ENCODE peak calls at places on chromosomes 4 and X, in ten cellular contexts. E is GM10248; U is pancreas; D is COR-L47; L is heart left ventricle; K is H9; H is AG20443; P is EH; B is activated T-cell treated with anti-CD3 and anti-CD28 coated beads, Interleukin-2, amount 50 U/mL, for 72 hours; F is kidney glomerular epithelial cell. Z is an unnamed sample.
A peak's percentile ranks its signal among the peaks of the same experiment; 100 is the strongest.

GRCh38 chr4:139589619-139590018 is 33.6 kb upstream of the SETD7 start:
- DNase-seq in P (peak; percentile 10), H (peak; percentile 47), F (no peak), K (no peak), L (peak; percentile 60), U (no peak), D (no peak), B (no peak), E (no peak), Z (no peak)

GRCh38 chrX:287670-288069 is 6.5 kb downstream of the PLCXD1 start:
- DNase-seq in H (no peak), P (no peak), D (no peak), U (no peak), L (no peak), K (no peak), F (no peak), B (no peak), E (no peak), Z (no peak)

GRCh38 chr4:149595500-149595899 is 220.1 kb downstream of the IQCM start:
- DNase-seq in E (no peak), F (no peak), P (peak; percentile 36), D (no peak), U (no peak), H (no peak), K (no peak), B (no peak), L (no peak), Z (no peak)

GRCh38 chr4:147843162-147843561 is 111.3 kb downstream of the ARHGAP10 start:
- DNase-seq in K (peak; percentile 50), D (no peak), F (no peak), B (peak; percentile 22), L (no peak), P (no peak), U (no peak), E (peak; percentile 37), H (no peak), Z (no peak)

GRCh38 chr4:133154725-133155124 is 5.6 kb downstream of the PCDH10 start:
- DNase-seq in B (no peak), P (peak; percentile 57), F (no peak), D (no peak), K (no peak), L (no peak), H (peak; percentile 38), E (peak; percentile 15), U (no peak), Z (no peak)

GRCh38 chr4:133593764-133594163 is 444.7 kb downstream of the PCDH10 start:
- DNase-seq in D (no peak), F (no peak), U (no peak), H (no peak), E (no peak), B (no peak), L (no peak), P (no peak), K (no peak), Z (no peak)

GRCh38 chr4:2754848-2755820 is 1.0 kb downstream of the TNIP2 start:
- DNase-seq in U (no peak), P (no peak), D (no peak), E (no peak), K (no peak), F (no peak), H (no peak), L (no peak), B (no peak), Z (no peak)

GRCh38 chr4:52198356-52198755 is 147.3 kb downstream of the SPATA18 start:
- DNase-seq in L (no peak), B (no peak), P (no peak), K (no peak), E (no peak), F (no peak), U (no peak), D (no peak), H (no peak), Z (no peak)

GRCh38 chr4:2092653-2093000 is 33.5 kb downstream of the NAT8L start:
- DNase-seq in E (no peak), D (no peak), P (no peak), K (no peak), L (no peak), U (no peak), H (no peak), F (no peak), B (no peak), Z (no peak)

GRCh38 chrX:9677098-9677739 is 88.4 kb downstream of the GPR143 start:
- DNase-seq in P (peak; percentile 46), D (no peak), K (no peak), E (peak; percentile 72), F (no peak), H (no peak), U (no peak), B (peak; percentile 56), L (peak; percentile 67), Z (peak; percentile 48)

GRCh38 chrX:45842207-45842900 is 641.7 kb upstream of the DIPK2B start:
- DNase-seq in H (no peak), D (no peak), U (no peak), L (no peak), F (no peak), E (no peak), P (peak; percentile 59), K (no peak), B (no peak), Z (no peak)

GRCh38 chr4:105715692-105716278 is 7.2 kb downstream of the GSTCD start:
- DNase-seq in F (peak; percentile 52), B (no peak), L (no peak), E (no peak), P (peak; percentile 45), H (peak; percentile 45), K (no peak), U (no peak), D (peak; percentile 42), Z (no peak)

GRCh38 chrX:118571829-118572228 is 76.2 kb downstream of the DOCK11 start:
- DNase-seq in B (no peak), P (no peak), L (no peak), K (no peak), E (no peak), H (no peak), U (no peak), D (no peak), F (no peak), Z (no peak)

GRCh38 chrX:75301060-75301459 is 27.2 kb downstream of the UPRT start:
- DNase-seq in L (no peak), U (no peak), D (no peak), P (no peak), K (no peak), B (no peak), E (no peak), F (no peak), H (no peak), Z (no peak)

GRCh38 chr4:11889099-11889498 is 460.4 kb upstream of the HS3ST1 start:
- DNase-seq in P (no peak), K (no peak), U (no peak), E (no peak), L (no peak), D (no peak), H (no peak), B (no peak), F (no peak), Z (no peak)

GRCh38 chr4:15778191-15778741 is at the start of gene CD38:
- DNase-seq in K (peak; percentile 60), E (peak; percentile 78), L (peak; percentile 45), D (no peak), F (no peak), B (peak; percentile 68), U (no peak), P (peak; percentile 12), H (peak; percentile 29), Z (peak; percentile 71)

GRCh38 chrX:15854712-15855561 is at the start of gene AP1S2:
- DNase-seq in U (peak; percentile 97), K (peak; percentile 98), P (peak; percentile 93), D (peak; percentile 85), L (peak; percentile 96), E (peak; percentile 93), B (peak; percentile 97), F (peak; percentile 70), H (peak; percentile 93), Z (peak; percentile 92)

GRCh38 chr4:8130346-8131066 is 28.1 kb downstream of the ABLIM2 start:
- DNase-seq in P (no peak), H (no peak), L (no peak), F (no peak), B (no peak), K (no peak), D (no peak), U (peak; percentile 28), E (no peak), Z (no peak)

Z was measured in activated CD4-positive, alpha-beta memory T cell treated with anti-CD3 and anti-CD28 coated beads, Interleukin-2, amount 10 ng/mL, durations not matched to agents 7 days and 5 days.